ENCODE peak calls at places on chromosomes 1 and 21, in five cellular contexts. T is NCI-H69; W is CD8-positive, alpha-beta memory T cell; G is activated T-cell treated with anti-CD3 and anti-CD28 coated beads, Interleukin-2, amount 50 U/mL, for 24 hours; O is HS-27A. N is an unnamed sample.

GRCh38 chr1:21814241-21814918 is 2.3 kb downstream of the LDLRAD2 start:
- DNase-seq in T (no peak), O (no peak), G (peak; percentile 61), W (no peak), N (no peak)

GRCh38 chr1:64598100-64598571 is 128.2 kb downstream of the CACHD1 start:
- DNase-seq in T (no peak), G (no peak), W (no peak), O (peak; percentile 78), N (no peak)

GRCh38 chr1:56881417-56881816 is 26.8 kb downstream of the C8A start:
- DNase-seq in W (no peak), O (no peak), T (no peak), G (no peak), N (no peak)

GRCh38 chr1:55552636-55553035 is 337.5 kb upstream of the USP24 start:
- DNase-seq in W (no peak), O (no peak), G (no peak), T (no peak), N (no peak)

GRCh38 chr21:42111811-42112210 is 40.7 kb downstream of the UMODL1 start:
- DNase-seq in W (no peak), T (no peak), O (no peak), G (no peak), N (no peak)

GRCh38 chr1:178098262-178098661 is 4.4 kb downstream of the RASAL2 start:
- DNase-seq in W (no peak), T (peak; percentile 4), G (no peak), O (no peak), N (no peak)

GRCh38 chr1:102879439-102879993 is 228.8 kb downstream of the COL11A1 start:
- DNase-seq in O (peak; percentile 88), G (no peak), W (no peak), T (no peak), N (no peak)

GRCh38 chr1:94739521-94740061 is 80.6 kb upstream of the SLC44A3 start:
- DNase-seq in O (peak; percentile 93), T (no peak), G (no peak), W (no peak), N (peak; percentile 80)

GRCh38 chr1:20105856-20106255 is 13.5 kb downstream of the PLA2G2D start:
- DNase-seq in T (no peak), O (no peak), W (no peak), G (no peak), N (no peak)

GRCh38 chr1:25561426-25562100 is 18.2 kb downstream of the LDLRAP1 start:
- DNase-seq in O (no peak), G (no peak), T (no peak), W (no peak), N (no peak)

GRCh38 chr1:208159542-208160258 is 84.5 kb downstream of the PLXNA2 start:
- DNase-seq in T (peak; percentile 34), W (no peak), O (peak; percentile 19), G (no peak), N (no peak)

GRCh38 chr1:229539868-229540506 is 18.5 kb downstream of the ABCB10 start:
- DNase-seq in O (no peak), G (no peak), T (no peak), W (no peak), N (no peak)

GRCh38 chr1:226571901-226572300 is 23.3 kb downstream of the STUM start:
- DNase-seq in G (no peak), T (no peak), O (no peak), W (no peak), N (no peak)

GRCh38 chr1:172671591-172671990 is 12.7 kb downstream of the FASLG start:
- DNase-seq in T (no peak), W (no peak), O (no peak), G (no peak), N (peak; percentile 15)

GRCh38 chr1:10793129-10793651 is 3.3 kb downstream of the CASZ1 start:
- DNase-seq in W (no peak), G (no peak), O (no peak), T (peak; percentile 64), N (no peak)

GRCh38 chr1:180269848-180270766 is 40.0 kb downstream of the LHX4 start:
- DNase-seq in O (no peak), T (peak; percentile 69), W (no peak), G (no peak), N (no peak)

GRCh38 chr1:4527819-4528218 is 126.6 kb upstream of the AJAP1 start:
- DNase-seq in O (no peak), W (no peak), T (peak; percentile 0), G (no peak), N (no peak)

GRCh38 chr1:77513839-77514763 is 168.4 kb downstream of the ZZZ3 start:
- DNase-seq in T (no peak), G (no peak), O (peak; percentile 76), W (no peak), N (no peak)

GRCh38 chr1:90810006-90810405 is 92.9 kb upstream of the BARHL2 start:
- DNase-seq in G (no peak), W (no peak), O (no peak), T (no peak), N (no peak)

GRCh38 chr1:9279172-9279840 is 13.4 kb upstream of the SPSB1 start:
- DNase-seq in G (no peak), T (no peak), W (no peak), O (no peak), N (no peak)

GRCh38 chr1:27517907-27518718 is 28.1 kb upstream of the WASF2 start:
- DNase-seq in O (no peak), T (peak; percentile 80), W (no peak), G (peak; percentile 33), N (no peak)

GRCh38 chr1:90919190-90919719 is 102.6 kb downstream of the ZNF644 start:
- DNase-seq in W (no peak), O (no peak), G (no peak), T (peak; percentile 5), N (no peak)

GRCh38 chr1:62882161-62882560 is 98.2 kb downstream of the ATG4C start:
- DNase-seq in O (no peak), G (no peak), T (peak; percentile 94), W (no peak), N (no peak)

GRCh38 chr1:28257736-28258135 is 1.6 kb upstream of the SESN2 start:
- DNase-seq in W (no peak), O (no peak), G (no peak), T (no peak), N (no peak)

GRCh38 chr1:50697440-50698421 is 262.3 kb downstream of the FAF1 start:
- DNase-seq in G (no peak), T (peak; percentile 44), W (no peak), O (no peak), N (no peak)

GRCh38 chr1:165408518-165408917 is 36.4 kb downstream of the RXRG start:
- DNase-seq in W (no peak), O (no peak), G (no peak), T (peak; percentile 84), N (no peak)

GRCh38 chr21:28671549-28672195 is 321.0 kb downstream of the LTN1 start:
- DNase-seq in G (no peak), W (no peak), O (no peak), T (no peak), N (no peak)

GRCh38 chr1:111789077-111789476 is 33.4 kb downstream of the DDX20 start:
- DNase-seq in G (no peak), W (no peak), T (no peak), O (no peak), N (no peak)

GRCh38 chr1:176531036-176531435 is 68.1 kb downstream of the PAPPA2 start:
- DNase-seq in G (no peak), T (no peak), W (no peak), O (no peak), N (no peak)

GRCh38 chr1:168180148-168180524 is 1.4 kb downstream of the TIPRL start:
- DNase-seq in G (no peak), T (no peak), W (no peak), O (no peak), N (no peak)

GRCh38 chr1:241646201-241646600 is 5.9 kb upstream of the WDR64 start:
- DNase-seq in G (no peak), W (no peak), O (no peak), T (no peak), N (no peak)

GRCh38 chr1:53057134-53057533 is 4.9 kb upstream of the PODN start:
- DNase-seq in G (no peak), W (no peak), T (peak; percentile 75), O (no peak), N (no peak)

GRCh38 chr1:42676534-42677087 is 5.6 kb upstream of the YBX1 start:
- DNase-seq in G (no peak), O (no peak), T (no peak), W (no peak), N (no peak)

GRCh38 chr1:6294080-6294867 is 33.4 kb upstream of the GPR153 start:
- DNase-seq in O (no peak), G (no peak), W (no peak), T (no peak), N (no peak)

GRCh38 chr1:77170687-77171086 is 48.5 kb downstream of the PIGK start:
- DNase-seq in W (no peak), G (no peak), T (no peak), O (no peak), N (no peak)